ENCODE peak calls at places on chromosomes 1 and 21, in eight cellular contexts. One of them, this sample, is unnamed.

GRCh38 chr1:158147396-158148353 is 33.0 kb upstream of the CD1D start:
- DNase-seq in right lobe of liver: no peak
- DNase-seq in aorta: no peak
- DNase-seq in IMR-90: no peak
- DNase-seq in left ventricle myocardium inferior: no peak
- DNase-seq in naive thymus-derived CD4-positive, alpha-beta T cell: no peak
- DNase-seq in transverse colon: peak
- DNase-seq in lung: no peak
- DNase-seq in this sample: no peak

GRCh38 chr1:53145942-53146708 is 3.7 kb upstream of the SLC1A7 start:
- DNase-seq in right lobe of liver: peak
- DNase-seq in aorta: peak
- DNase-seq in IMR-90: peak
- DNase-seq in left ventricle myocardium inferior: peak
- DNase-seq in naive thymus-derived CD4-positive, alpha-beta T cell: no peak
- DNase-seq in transverse colon: peak
- DNase-seq in lung: peak
- DNase-seq in this sample: no peak

GRCh38 chr1:153447498-153448170 is 12.8 kb downstream of the S100A7 start:
- DNase-seq in right lobe of liver: no peak
- DNase-seq in aorta: no peak
- DNase-seq in IMR-90: peak
- DNase-seq in left ventricle myocardium inferior: no peak
- DNase-seq in naive thymus-derived CD4-positive, alpha-beta T cell: no peak
- DNase-seq in transverse colon: no peak
- DNase-seq in lung: no peak
- DNase-seq in this sample: no peak

GRCh38 chr1:167121375-167122120 is 27.7 kb downstream of the STYXL2 start:
- DNase-seq in right lobe of liver: peak
- DNase-seq in aorta: peak
- DNase-seq in IMR-90: no peak
- DNase-seq in left ventricle myocardium inferior: no peak
- DNase-seq in naive thymus-derived CD4-positive, alpha-beta T cell: peak
- DNase-seq in transverse colon: peak
- DNase-seq in lung: peak
- DNase-seq in this sample: no peak

GRCh38 chr1:3899776-3900149 is 309 bp downstream of the C1orf174 start:
- DNase-seq in right lobe of liver: peak
- DNase-seq in aorta: no peak
- DNase-seq in IMR-90: no peak
- DNase-seq in left ventricle myocardium inferior: peak
- DNase-seq in naive thymus-derived CD4-positive, alpha-beta T cell: no peak
- DNase-seq in transverse colon: no peak
- DNase-seq in lung: no peak
- DNase-seq in this sample: peak

GRCh38 chr1:218702808-218703207 is 357.7 kb downstream of the TGFB2 start:
- DNase-seq in right lobe of liver: no peak
- DNase-seq in aorta: no peak
- DNase-seq in IMR-90: no peak
- DNase-seq in left ventricle myocardium inferior: no peak
- DNase-seq in naive thymus-derived CD4-positive, alpha-beta T cell: no peak
- DNase-seq in transverse colon: no peak
- DNase-seq in lung: no peak
- DNase-seq in this sample: no peak

GRCh38 chr1:216830402-216830801 is 107.2 kb upstream of the ESRRG start:
- DNase-seq in right lobe of liver: no peak
- DNase-seq in aorta: no peak
- DNase-seq in IMR-90: no peak
- DNase-seq in left ventricle myocardium inferior: no peak
- DNase-seq in naive thymus-derived CD4-positive, alpha-beta T cell: no peak
- DNase-seq in transverse colon: no peak
- DNase-seq in lung: peak
- DNase-seq in this sample: no peak

GRCh38 chr1:46003315-46003714 is 129.1 kb downstream of the PIK3R3 start:
- DNase-seq in right lobe of liver: peak
- DNase-seq in aorta: no peak
- DNase-seq in IMR-90: no peak
- DNase-seq in left ventricle myocardium inferior: no peak
- DNase-seq in naive thymus-derived CD4-positive, alpha-beta T cell: no peak
- DNase-seq in transverse colon: no peak
- DNase-seq in lung: peak
- DNase-seq in this sample: no peak

GRCh38 chr1:53475661-53476060 is 16.5 kb downstream of the DMRTB1 start:
- DNase-seq in right lobe of liver: no peak
- DNase-seq in aorta: no peak
- DNase-seq in IMR-90: no peak
- DNase-seq in left ventricle myocardium inferior: no peak
- DNase-seq in naive thymus-derived CD4-positive, alpha-beta T cell: no peak
- DNase-seq in transverse colon: no peak
- DNase-seq in lung: no peak
- DNase-seq in this sample: no peak

GRCh38 chr1:42845866-42846256 is 552 bp upstream of the ZNF691 start:
- DNase-seq in right lobe of liver: no peak
- DNase-seq in aorta: no peak
- DNase-seq in IMR-90: no peak
- DNase-seq in left ventricle myocardium inferior: no peak
- DNase-seq in naive thymus-derived CD4-positive, alpha-beta T cell: no peak
- DNase-seq in transverse colon: no peak
- DNase-seq in lung: no peak
- DNase-seq in this sample: no peak

GRCh38 chr1:242784807-242785206 is 260.3 kb upstream of the PLD5 start:
- DNase-seq in right lobe of liver: no peak
- DNase-seq in aorta: no peak
- DNase-seq in IMR-90: no peak
- DNase-seq in left ventricle myocardium inferior: no peak
- DNase-seq in naive thymus-derived CD4-positive, alpha-beta T cell: no peak
- DNase-seq in transverse colon: no peak
- DNase-seq in lung: no peak
- DNase-seq in this sample: no peak

GRCh38 chr1:46394872-46395465 is 852 bp downstream of the FAAH start:
- DNase-seq in right lobe of liver: no peak
- DNase-seq in aorta: no peak
- DNase-seq in IMR-90: no peak
- DNase-seq in left ventricle myocardium inferior: no peak
- DNase-seq in naive thymus-derived CD4-positive, alpha-beta T cell: no peak
- DNase-seq in transverse colon: no peak
- DNase-seq in lung: no peak
- DNase-seq in this sample: no peak

GRCh38 chr1:47571161-47571560 is 133.3 kb downstream of the FOXD2 start:
- DNase-seq in right lobe of liver: no peak
- DNase-seq in aorta: no peak
- DNase-seq in IMR-90: no peak
- DNase-seq in left ventricle myocardium inferior: no peak
- DNase-seq in naive thymus-derived CD4-positive, alpha-beta T cell: no peak
- DNase-seq in transverse colon: no peak
- DNase-seq in lung: no peak
- DNase-seq in this sample: no peak

GRCh38 chr21:34807146-34807880 is 138.5 kb downstream of the CLIC6 start:
- DNase-seq in right lobe of liver: no peak
- DNase-seq in aorta: no peak
- DNase-seq in IMR-90: peak
- DNase-seq in left ventricle myocardium inferior: no peak
- DNase-seq in naive thymus-derived CD4-positive, alpha-beta T cell: no peak
- DNase-seq in transverse colon: no peak
- DNase-seq in lung: no peak
- DNase-seq in this sample: no peak

GRCh38 chr1:41661428-41662060 is 177.1 kb upstream of the EDN2 start:
- DNase-seq in right lobe of liver: peak
- DNase-seq in aorta: peak
- DNase-seq in IMR-90: no peak
- DNase-seq in left ventricle myocardium inferior: no peak
- DNase-seq in naive thymus-derived CD4-positive, alpha-beta T cell: no peak
- DNase-seq in transverse colon: no peak
- DNase-seq in lung: no peak
- DNase-seq in this sample: no peak

GRCh38 chr1:41662061-41662655 is 177.7 kb upstream of the EDN2 start:
- DNase-seq in right lobe of liver: peak
- DNase-seq in aorta: peak
- DNase-seq in IMR-90: peak
- DNase-seq in left ventricle myocardium inferior: peak
- DNase-seq in naive thymus-derived CD4-positive, alpha-beta T cell: peak
- DNase-seq in transverse colon: peak
- DNase-seq in lung: peak
- DNase-seq in this sample: peak

GRCh38 chr1:41662656-41663437 is 178.4 kb upstream of the EDN2 start:
- DNase-seq in right lobe of liver: peak
- DNase-seq in aorta: peak
- DNase-seq in IMR-90: peak
- DNase-seq in left ventricle myocardium inferior: peak
- DNase-seq in naive thymus-derived CD4-positive, alpha-beta T cell: no peak
- DNase-seq in transverse colon: peak
- DNase-seq in lung: peak
- DNase-seq in this sample: no peak

GRCh38 chr1:41664861-41665640 is 180.6 kb upstream of the EDN2 start:
- DNase-seq in right lobe of liver: no peak
- DNase-seq in aorta: no peak
- DNase-seq in IMR-90: peak
- DNase-seq in left ventricle myocardium inferior: no peak
- DNase-seq in naive thymus-derived CD4-positive, alpha-beta T cell: no peak
- DNase-seq in transverse colon: no peak
- DNase-seq in lung: peak
- DNase-seq in this sample: no peak

GRCh38 chr1:41663671-41664400 is 179.4 kb upstream of the EDN2 start:
- DNase-seq in right lobe of liver: no peak
- DNase-seq in aorta: no peak
- DNase-seq in IMR-90: peak
- DNase-seq in left ventricle myocardium inferior: no peak
- DNase-seq in naive thymus-derived CD4-positive, alpha-beta T cell: no peak
- DNase-seq in transverse colon: no peak
- DNase-seq in lung: no peak
- DNase-seq in this sample: no peak
- H3K27ac ChIP-seq in right lobe of liver: no peak
- H3K27ac ChIP-seq in aorta: no peak
- H3K27ac ChIP-seq in IMR-90: no peak
- H3K27ac ChIP-seq in left ventricle myocardium inferior: peak
- H3K27ac ChIP-seq in naive thymus-derived CD4-positive, alpha-beta T cell: no peak
- H3K27ac ChIP-seq in transverse colon: peak
- H3K27ac ChIP-seq in lung: peak
- H3K27ac ChIP-seq in this sample: no peak

GRCh38 chr1:69128204-69128603 is 439.5 kb upstream of the LRRC7 start:
- DNase-seq in right lobe of liver: no peak
- DNase-seq in aorta: no peak
- DNase-seq in IMR-90: no peak
- DNase-seq in left ventricle myocardium inferior: no peak
- DNase-seq in naive thymus-derived CD4-positive, alpha-beta T cell: no peak
- DNase-seq in transverse colon: no peak
- DNase-seq in lung: no peak
- DNase-seq in this sample: no peak
- H3K27ac ChIP-seq in right lobe of liver: no peak
- H3K27ac ChIP-seq in aorta: no peak
- H3K27ac ChIP-seq in IMR-90: no peak
- H3K27ac ChIP-seq in left ventricle myocardium inferior: no peak
- H3K27ac ChIP-seq in naive thymus-derived CD4-positive, alpha-beta T cell: no peak
- H3K27ac ChIP-seq in transverse colon: no peak
- H3K27ac ChIP-seq in lung: no peak
- H3K27ac ChIP-seq in this sample: no peak

DNA sequence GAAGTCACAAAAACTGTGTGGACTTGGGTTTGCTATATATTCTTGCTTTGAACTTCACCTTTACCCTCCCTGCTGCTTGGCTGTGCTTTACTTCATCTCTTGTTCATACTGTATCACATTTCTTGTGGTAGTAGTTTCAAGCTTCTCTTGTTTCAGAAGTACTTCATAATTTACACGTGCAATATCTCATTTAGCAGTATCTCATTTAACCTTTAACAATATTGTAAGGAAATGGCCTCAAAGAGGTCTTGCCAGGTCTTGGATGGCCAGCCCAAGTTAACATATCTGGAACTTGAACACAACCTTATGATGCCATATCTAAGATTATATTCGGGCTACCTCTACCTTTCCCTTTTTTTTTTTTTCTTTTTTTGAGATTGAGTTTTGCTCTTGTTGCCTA is 1.7 kb upstream of the TRIM45 start:
- DNase-seq in right lobe of liver: no peak
- DNase-seq in aorta: no peak
- DNase-seq in IMR-90: no peak
- DNase-seq in left ventricle myocardium inferior: no peak
- DNase-seq in naive thymus-derived CD4-positive, alpha-beta T cell: no peak
- DNase-seq in transverse colon: no peak
- DNase-seq in lung: no peak
- DNase-seq in this sample: no peak
- H3K27ac ChIP-seq in right lobe of liver: no peak
- H3K27ac ChIP-seq in aorta: no peak
- H3K27ac ChIP-seq in IMR-90: no peak
- H3K27ac ChIP-seq in left ventricle myocardium inferior: no peak
- H3K27ac ChIP-seq in naive thymus-derived CD4-positive, alpha-beta T cell: no peak
- H3K27ac ChIP-seq in transverse colon: no peak
- H3K27ac ChIP-seq in lung: no peak
- H3K27ac ChIP-seq in this sample: no peak

GRCh38 chr1:227396539-227397355 is 78.5 kb upstream of the CDC42BPA start:
- DNase-seq in right lobe of liver: no peak
- DNase-seq in aorta: no peak
- DNase-seq in IMR-90: no peak
- DNase-seq in left ventricle myocardium inferior: no peak
- DNase-seq in naive thymus-derived CD4-positive, alpha-beta T cell: no peak
- DNase-seq in transverse colon: no peak
- DNase-seq in lung: no peak
- DNase-seq in this sample: no peak

GRCh38 chr1:227397356-227397978 is 79.2 kb upstream of the CDC42BPA start:
- DNase-seq in right lobe of liver: no peak
- DNase-seq in aorta: no peak
- DNase-seq in IMR-90: no peak
- DNase-seq in left ventricle myocardium inferior: no peak
- DNase-seq in naive thymus-derived CD4-positive, alpha-beta T cell: no peak
- DNase-seq in transverse colon: no peak
- DNase-seq in lung: no peak
- DNase-seq in this sample: no peak

GRCh38 chr1:227391871-227392270 is 73.6 kb upstream of the CDC42BPA start:
- DNase-seq in right lobe of liver: no peak
- DNase-seq in aorta: no peak
- DNase-seq in IMR-90: no peak
- DNase-seq in left ventricle myocardium inferior: no peak
- DNase-seq in naive thymus-derived CD4-positive, alpha-beta T cell: no peak
- DNase-seq in transverse colon: no peak
- DNase-seq in lung: no peak
- DNase-seq in this sample: no peak

GRCh38 chr1:227392984-227393764 is 74.9 kb upstream of the CDC42BPA start:
- DNase-seq in right lobe of liver: no peak
- DNase-seq in aorta: no peak
- DNase-seq in IMR-90: no peak
- DNase-seq in left ventricle myocardium inferior: no peak
- DNase-seq in naive thymus-derived CD4-positive, alpha-beta T cell: no peak
- DNase-seq in transverse colon: no peak
- DNase-seq in lung: no peak
- DNase-seq in this sample: no peak

GRCh38 chr1:227395391-227396028 is 77.2 kb upstream of the CDC42BPA start:
- DNase-seq in right lobe of liver: no peak
- DNase-seq in aorta: no peak
- DNase-seq in IMR-90: no peak
- DNase-seq in left ventricle myocardium inferior: no peak
- DNase-seq in naive thymus-derived CD4-positive, alpha-beta T cell: no peak
- DNase-seq in transverse colon: no peak
- DNase-seq in lung: no peak
- DNase-seq in this sample: no peak
- H3K27ac ChIP-seq in right lobe of liver: no peak
- H3K27ac ChIP-seq in aorta: no peak
- H3K27ac ChIP-seq in IMR-90: no peak
- H3K27ac ChIP-seq in left ventricle myocardium inferior: no peak
- H3K27ac ChIP-seq in naive thymus-derived CD4-positive, alpha-beta T cell: no peak
- H3K27ac ChIP-seq in transverse colon: no peak
- H3K27ac ChIP-seq in lung: no peak
- H3K27ac ChIP-seq in this sample: no peak

This sample was measured in dorsolateral prefrontal cortex.